ENCODE peak calls at places on chromosomes 6 and 20, in eight cellular contexts. One of them, this sample, is unnamed.
A peak's percentile ranks its signal among the peaks of the same experiment; 100 is the strongest.

GRCh38 chr6:139881728-139882211 is 507.3 kb upstream of the CITED2 start:
- DNase-seq in fibroblast of pulmonary artery: peak; percentile 61
- DNase-seq in activated CD8-positive, alpha-beta T cell treated with anti-CD3 and anti-CD28 coated beads for 36 hours: peak; percentile 39
- DNase-seq in caudate nucleus: no peak
- DNase-seq in kidney epithelial cell: no peak
- DNase-seq in NCI-H345: peak; percentile 63
- DNase-seq in occipital lobe: no peak
- DNase-seq in stromal cell of bone marrow: no peak
- DNase-seq in this sample: peak; percentile 40

GRCh38 chr6:160112628-160113294 is 8.9 kb upstream of the SLC22A1 start:
- DNase-seq in fibroblast of pulmonary artery: no peak
- DNase-seq in activated CD8-positive, alpha-beta T cell treated with anti-CD3 and anti-CD28 coated beads for 36 hours: no peak
- DNase-seq in caudate nucleus: no peak
- DNase-seq in kidney epithelial cell: no peak
- DNase-seq in NCI-H345: no peak
- DNase-seq in occipital lobe: no peak
- DNase-seq in stromal cell of bone marrow: no peak
- DNase-seq in this sample: no peak

GRCh38 chr6:9197726-9198125 is 762.4 kb upstream of the SLC35B3 start:
- DNase-seq in fibroblast of pulmonary artery: no peak
- DNase-seq in activated CD8-positive, alpha-beta T cell treated with anti-CD3 and anti-CD28 coated beads for 36 hours: no peak
- DNase-seq in caudate nucleus: no peak
- DNase-seq in kidney epithelial cell: no peak
- DNase-seq in NCI-H345: no peak
- DNase-seq in occipital lobe: no peak
- DNase-seq in stromal cell of bone marrow: no peak
- DNase-seq in this sample: no peak

GRCh38 chr6:8958894-8959511 is 523.7 kb upstream of the SLC35B3 start:
- DNase-seq in fibroblast of pulmonary artery: no peak
- DNase-seq in activated CD8-positive, alpha-beta T cell treated with anti-CD3 and anti-CD28 coated beads for 36 hours: no peak
- DNase-seq in caudate nucleus: no peak
- DNase-seq in kidney epithelial cell: no peak
- DNase-seq in NCI-H345: no peak
- DNase-seq in occipital lobe: no peak
- DNase-seq in stromal cell of bone marrow: no peak
- DNase-seq in this sample: no peak

GRCh38 chr6:125824946-125825786 is 34.4 kb downstream of the NCOA7 start:
- DNase-seq in fibroblast of pulmonary artery: no peak
- DNase-seq in activated CD8-positive, alpha-beta T cell treated with anti-CD3 and anti-CD28 coated beads for 36 hours: no peak
- DNase-seq in caudate nucleus: no peak
- DNase-seq in kidney epithelial cell: no peak
- DNase-seq in NCI-H345: no peak
- DNase-seq in occipital lobe: no peak
- DNase-seq in stromal cell of bone marrow: no peak
- DNase-seq in this sample: no peak

GRCh38 chr6:156844089-156844488 is 66.9 kb downstream of the ARID1B start:
- DNase-seq in fibroblast of pulmonary artery: no peak
- DNase-seq in activated CD8-positive, alpha-beta T cell treated with anti-CD3 and anti-CD28 coated beads for 36 hours: no peak
- DNase-seq in caudate nucleus: no peak
- DNase-seq in kidney epithelial cell: no peak
- DNase-seq in NCI-H345: no peak
- DNase-seq in occipital lobe: no peak
- DNase-seq in stromal cell of bone marrow: no peak
- DNase-seq in this sample: no peak

GRCh38 chr6:170211404-170212025 is 79.4 kb downstream of the DLL1 start:
- DNase-seq in fibroblast of pulmonary artery: no peak
- DNase-seq in activated CD8-positive, alpha-beta T cell treated with anti-CD3 and anti-CD28 coated beads for 36 hours: no peak
- DNase-seq in caudate nucleus: no peak
- DNase-seq in kidney epithelial cell: no peak
- DNase-seq in NCI-H345: no peak
- DNase-seq in occipital lobe: no peak
- DNase-seq in stromal cell of bone marrow: no peak
- DNase-seq in this sample: peak; percentile 48

GRCh38 chr6:159894991-159895390 is 4.2 kb downstream of the MAS1 start:
- DNase-seq in fibroblast of pulmonary artery: no peak
- DNase-seq in activated CD8-positive, alpha-beta T cell treated with anti-CD3 and anti-CD28 coated beads for 36 hours: no peak
- DNase-seq in caudate nucleus: no peak
- DNase-seq in kidney epithelial cell: no peak
- DNase-seq in NCI-H345: no peak
- DNase-seq in occipital lobe: no peak
- DNase-seq in stromal cell of bone marrow: no peak
- DNase-seq in this sample: no peak

GRCh38 chr6:155936551-155936950 is 480.9 kb upstream of the NOX3 start:
- DNase-seq in fibroblast of pulmonary artery: no peak
- DNase-seq in activated CD8-positive, alpha-beta T cell treated with anti-CD3 and anti-CD28 coated beads for 36 hours: no peak
- DNase-seq in caudate nucleus: no peak
- DNase-seq in kidney epithelial cell: no peak
- DNase-seq in NCI-H345: no peak
- DNase-seq in occipital lobe: no peak
- DNase-seq in stromal cell of bone marrow: peak; percentile 19
- DNase-seq in this sample: no peak

GRCh38 chr20:4805663-4806449 is 84.1 kb downstream of the PRND start:
- DNase-seq in fibroblast of pulmonary artery: no peak
- DNase-seq in activated CD8-positive, alpha-beta T cell treated with anti-CD3 and anti-CD28 coated beads for 36 hours: no peak
- DNase-seq in caudate nucleus: no peak
- DNase-seq in kidney epithelial cell: no peak
- DNase-seq in NCI-H345: no peak
- DNase-seq in occipital lobe: no peak
- DNase-seq in stromal cell of bone marrow: no peak
- DNase-seq in this sample: no peak

GRCh38 chr6:17116090-17116387 is 14.2 kb downstream of the STMND1 start:
- DNase-seq in fibroblast of pulmonary artery: no peak
- DNase-seq in activated CD8-positive, alpha-beta T cell treated with anti-CD3 and anti-CD28 coated beads for 36 hours: no peak
- DNase-seq in caudate nucleus: no peak
- DNase-seq in kidney epithelial cell: no peak
- DNase-seq in NCI-H345: no peak
- DNase-seq in occipital lobe: no peak
- DNase-seq in stromal cell of bone marrow: no peak
- DNase-seq in this sample: no peak